ENCODE peak calls at places on chromosome X, in ten cellular contexts. Y is brain microvascular endothelial cell; N is DND-41; J is A549; D is fibroblast of pulmonary artery; M is choroid plexus epithelial cell; X is CD8-positive, alpha-beta T cell; K is tibial nerve; P is MM.1S; S is naive thymus-derived CD4-positive, alpha-beta T cell. Z is an unnamed sample.
A peak's percentile ranks its signal among the peaks of the same experiment; 100 is the strongest.

GRCh38 chrX:45710081-45710801 is 509.6 kb upstream of the DIPK2B start:
- DNase-seq in N (no peak), D (peak; percentile 59), Y (peak; percentile 79), K (no peak), S (no peak), P (no peak), X (no peak), M (peak; percentile 78), J (peak; percentile 5), Z (peak; percentile 39)

GRCh38 chrX:132025085-132025484 is 2.0 kb downstream of the STK26 start:
- DNase-seq in K (no peak), M (no peak), Y (no peak), P (no peak), X (no peak), J (no peak), N (peak; percentile 50), D (no peak), S (no peak), Z (peak; percentile 49)

GRCh38 chrX:101257448-101258259 is 33.5 kb downstream of the TAF7L start:
- DNase-seq in S (no peak), J (no peak), P (no peak), K (no peak), X (no peak), Y (no peak), M (peak; percentile 76), D (no peak), N (peak; percentile 8), Z (no peak)

GRCh38 chrX:154321624-154322023 is 26.0 kb downstream of the TKTL1 start:
- DNase-seq in D (no peak), X (no peak), M (peak; percentile 32), P (peak; percentile 47), K (no peak), Y (no peak), S (no peak), N (no peak), J (no peak), Z (no peak)

GRCh38 chrX:44733931-44734330 is 109.9 kb upstream of the DUSP21 start:
- DNase-seq in J (no peak), M (no peak), S (no peak), K (no peak), P (no peak), D (no peak), N (no peak), Y (no peak), X (no peak), Z (no peak)

GRCh38 chrX:113195949-113196348 is 355.3 kb upstream of the AMOT start:
- DNase-seq in Y (no peak), K (no peak), N (no peak), X (no peak), D (no peak), P (no peak), S (no peak), J (no peak), M (no peak), Z (no peak)

GRCh38 chrX:104315555-104315954 is 60.8 kb upstream of the ESX1 start:
- DNase-seq in P (no peak), D (peak; percentile 38), J (no peak), Y (peak; percentile 61), N (no peak), X (no peak), S (no peak), K (no peak), M (peak; percentile 28), Z (no peak)

GRCh38 chrX:15336023-15336413 is 695 bp upstream of the PIGA start:
- DNase-seq in N (no peak), S (no peak), M (peak; percentile 55), Y (peak; percentile 59), K (no peak), X (peak; percentile 1), D (peak; percentile 80), P (peak; percentile 6), J (peak; percentile 53), Z (peak; percentile 7)

GRCh38 chrX:133983974-133984578 is 1.3 kb downstream of the GPC3 start:
- DNase-seq in K (no peak), D (no peak), Y (no peak), N (no peak), S (no peak), M (no peak), J (no peak), P (no peak), X (no peak), Z (no peak)

GRCh38 chrX:133987188-133987587 is 1.8 kb upstream of the GPC3 start:
- DNase-seq in S (no peak), J (no peak), X (no peak), D (no peak), N (no peak), Y (no peak), M (no peak), K (no peak), P (no peak), Z (no peak)

GRCh38 chrX:133986008-133986683 is 752 bp upstream of the GPC3 start:
- DNase-seq in D (no peak), S (no peak), J (no peak), Y (no peak), N (no peak), M (no peak), K (no peak), X (no peak), P (no peak), Z (no peak)

GRCh38 chrX:133984857-133985163 is 584 bp downstream of the GPC3 start:
- DNase-seq in S (no peak), J (no peak), P (no peak), M (no peak), K (no peak), N (no peak), D (no peak), X (no peak), Y (no peak), Z (no peak)

GRCh38 chrX:133985164-133986007 is at the start of gene GPC3:
- DNase-seq in S (peak; percentile 46), N (peak; percentile 65), P (no peak), Y (no peak), M (peak; percentile 20), D (peak; percentile 41), K (no peak), J (peak; percentile 8), X (peak; percentile 2), Z (peak; percentile 64)
- H3K4me3 ChIP-seq in S (no peak within 1 kb of the TSS), N (no peak within 1 kb of the TSS), P (no peak within 1 kb of the TSS), Y (peak within 1 kb of the TSS; percentile 35), M (peak within 1 kb of the TSS; percentile 20), D (peak within 1 kb of the TSS; percentile 24), K (peak within 1 kb of the TSS; percentile 61), J (peak within 1 kb of the TSS; percentile 43), X (peak within 1 kb of the TSS; percentile 27), Z (peak within 1 kb of the TSS; percentile 24)

GRCh38 chrX:48475295-48475694 is 704 bp upstream of the FTSJ1 start:
- DNase-seq in M (no peak), N (peak; percentile 21), Y (no peak), D (no peak), K (no peak), S (no peak), X (no peak), J (no peak), P (no peak), Z (no peak)
- H3K4me3 ChIP-seq in M (peak overlapping the region; percentile 80), N (peak overlapping the region; percentile 38), Y (peak overlapping the region; percentile 86), D (peak overlapping the region; percentile 79), K (peak overlapping the region; percentile 78), S (peak overlapping the region; percentile 71), X (peak overlapping the region; percentile 22), J (peak overlapping the region; percentile 89), P (peak overlapping the region; percentile 90), Z (peak overlapping the region; percentile 81)

GRCh38 chrX:7083468-7084396 is 63.8 kb upstream of the STS start:
- DNase-seq in K (no peak), Y (peak; percentile 95), S (peak; percentile 45), N (peak; percentile 89), P (peak; percentile 93), M (peak; percentile 92), D (peak; percentile 78), J (no peak), X (peak; percentile 11), Z (peak; percentile 60)

GRCh38 chrX:7085879-7086278 is 61.6 kb upstream of the STS start:
- DNase-seq in M (no peak), J (no peak), P (no peak), X (no peak), S (no peak), Y (no peak), K (no peak), N (no peak), D (no peak), Z (no peak)

GRCh38 chrX:7084841-7085240 is 62.7 kb upstream of the STS start:
- DNase-seq in P (no peak), J (no peak), M (no peak), X (no peak), D (no peak), Y (no peak), N (peak; percentile 60), K (no peak), S (no peak), Z (no peak)

GRCh38 chrX:7086384-7086783 is 61.1 kb upstream of the STS start:
- DNase-seq in D (no peak), J (no peak), N (peak; percentile 74), X (no peak), K (no peak), M (no peak), P (no peak), S (no peak), Y (no peak), Z (peak; percentile 52)

DNA sequence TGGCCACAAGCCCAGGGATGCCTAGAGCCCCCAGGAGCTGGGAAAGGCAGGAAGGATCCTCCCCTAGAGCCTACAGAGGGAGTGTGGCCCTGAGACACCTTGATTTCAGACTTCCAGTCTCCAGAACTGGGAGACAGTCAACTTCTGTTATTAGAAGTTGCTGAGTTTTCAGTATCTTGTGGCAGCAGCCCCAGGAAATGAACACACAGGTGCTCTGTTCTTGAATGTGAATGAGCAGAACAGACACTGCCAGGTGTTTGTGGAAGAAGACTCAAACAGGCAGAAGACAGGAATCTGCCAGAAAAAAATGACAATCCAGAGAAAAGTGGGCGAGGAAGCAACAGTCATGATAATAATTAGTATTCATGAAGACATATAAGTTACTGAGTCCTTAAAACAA is 64.5 kb upstream of the STS start:
- DNase-seq in P (peak; percentile 63), J (no peak), X (no peak), S (no peak), D (no peak), K (no peak), Y (no peak), M (no peak), N (peak; percentile 54), Z (no peak)
- H3K4me3 ChIP-seq in P (peak overlapping the region; percentile 15), J (no peak overlapping the region), X (no peak overlapping the region), S (peak overlapping the region; percentile 17), D (no peak overlapping the region), K (no peak overlapping the region), Y (no peak overlapping the region), M (no peak overlapping the region), N (no peak overlapping the region), Z (no peak overlapping the region)

GRCh38 chrX:139691843-139692505 is 16.0 kb downstream of the MCF2 start:
- DNase-seq in P (no peak), J (no peak), X (no peak), K (no peak), S (no peak), N (no peak), D (no peak), Y (no peak), M (no peak), Z (no peak)

GRCh38 chrX:139691493-139691842 is 16.5 kb downstream of the MCF2 start:
- DNase-seq in X (no peak), S (no peak), K (no peak), J (no peak), N (no peak), M (peak; percentile 12), Y (no peak), P (no peak), D (peak; percentile 2), Z (no peak)

GRCh38 chrX:139692908-139693307 is 15.1 kb downstream of the MCF2 start:
- DNase-seq in P (no peak), D (no peak), Y (no peak), N (no peak), S (no peak), J (no peak), K (no peak), M (no peak), X (no peak), Z (no peak)

DNA sequence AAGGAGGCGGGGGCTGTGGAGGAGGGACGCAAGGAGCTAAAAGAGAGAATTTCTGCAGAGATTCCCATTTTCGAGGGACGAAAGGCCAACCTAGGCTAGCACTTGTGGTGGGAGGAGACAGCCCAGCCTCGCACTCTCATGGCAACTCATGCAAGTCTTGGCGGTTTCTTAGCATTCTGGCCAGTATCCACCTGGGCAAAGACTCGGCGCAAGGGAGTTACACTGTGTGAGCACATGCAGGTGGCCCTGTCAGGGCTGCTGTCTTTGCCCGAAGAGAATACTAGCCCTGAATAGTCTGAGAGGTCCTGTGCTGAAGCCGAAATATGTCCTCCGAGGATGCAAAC is 15.5 kb downstream of the MCF2 start:
- DNase-seq in M (no peak), D (no peak), S (no peak), J (no peak), P (no peak), K (no peak), N (no peak), X (no peak), Y (no peak), Z (no peak)
- H3K4me3 ChIP-seq in M (peak overlapping the region; percentile 16), D (peak overlapping the region; percentile 19), S (no peak overlapping the region), J (peak overlapping the region; percentile 42), P (no peak overlapping the region), K (peak overlapping the region; percentile 51), N (no peak overlapping the region), X (no peak overlapping the region), Y (peak overlapping the region; percentile 49), Z (peak overlapping the region; percentile 31)

Z was measured in A673.